ENCODE peak calls at places on chromosomes 2 and 18, in eight cellular contexts. One of them, this sample, is unnamed.
A peak's percentile ranks its signal among the peaks of the same experiment; 100 is the strongest.

GRCh38 chr18:71951021-71951420 is 593.1 kb downstream of the CBLN2 start:
- DNase-seq in heart right ventricle: no peak
- DNase-seq in lung: no peak
- DNase-seq in mammary epithelial cell: no peak
- DNase-seq in testis: no peak
- DNase-seq in astrocyte: no peak
- DNase-seq in HCT116: no peak
- DNase-seq in body of pancreas: no peak
- DNase-seq in this sample: no peak

GRCh38 chr2:18362696-18363095 is 197.8 kb downstream of the RDH14 start:
- DNase-seq in heart right ventricle: no peak
- DNase-seq in lung: no peak
- DNase-seq in mammary epithelial cell: no peak
- DNase-seq in testis: no peak
- DNase-seq in astrocyte: peak; percentile 99
- DNase-seq in HCT116: no peak
- DNase-seq in body of pancreas: no peak
- DNase-seq in this sample: no peak

GRCh38 chr2:190350371-190350770 is 7.0 kb downstream of the INPP1 start:
- DNase-seq in heart right ventricle: no peak
- DNase-seq in lung: no peak
- DNase-seq in mammary epithelial cell: no peak
- DNase-seq in testis: no peak
- DNase-seq in astrocyte: no peak
- DNase-seq in HCT116: no peak
- DNase-seq in body of pancreas: no peak
- DNase-seq in this sample: no peak

GRCh38 chr2:68831688-68832087 is 39.5 kb downstream of the BMP10 start:
- DNase-seq in heart right ventricle: no peak
- DNase-seq in lung: no peak
- DNase-seq in mammary epithelial cell: no peak
- DNase-seq in testis: no peak
- DNase-seq in astrocyte: peak; percentile 75
- DNase-seq in HCT116: no peak
- DNase-seq in body of pancreas: no peak
- DNase-seq in this sample: no peak

GRCh38 chr18:76618721-76619120 is 123.7 kb upstream of the ZNF516 start:
- DNase-seq in heart right ventricle: no peak
- DNase-seq in lung: no peak
- DNase-seq in mammary epithelial cell: no peak
- DNase-seq in testis: peak; percentile 90
- DNase-seq in astrocyte: no peak
- DNase-seq in HCT116: no peak
- DNase-seq in body of pancreas: no peak
- DNase-seq in this sample: no peak

GRCh38 chr2:120526997-120527945 is 181.3 kb downstream of the INHBB start:
- DNase-seq in heart right ventricle: no peak
- DNase-seq in lung: no peak
- DNase-seq in mammary epithelial cell: no peak
- DNase-seq in testis: no peak
- DNase-seq in astrocyte: no peak
- DNase-seq in HCT116: no peak
- DNase-seq in body of pancreas: no peak
- DNase-seq in this sample: no peak

GRCh38 chr18:48342125-48342524 is 67.1 kb downstream of the ZBTB7C start:
- DNase-seq in heart right ventricle: peak; percentile 30
- DNase-seq in lung: no peak
- DNase-seq in mammary epithelial cell: no peak
- DNase-seq in testis: peak; percentile 33
- DNase-seq in astrocyte: no peak
- DNase-seq in HCT116: no peak
- DNase-seq in body of pancreas: no peak
- DNase-seq in this sample: no peak

GRCh38 chr2:17583166-17583565 is 42.7 kb downstream of the VSNL1 start:
- DNase-seq in heart right ventricle: no peak
- DNase-seq in lung: no peak
- DNase-seq in mammary epithelial cell: peak; percentile 59
- DNase-seq in testis: peak; percentile 46
- DNase-seq in astrocyte: peak; percentile 72
- DNase-seq in HCT116: no peak
- DNase-seq in body of pancreas: no peak
- DNase-seq in this sample: no peak

GRCh38 chr18:57898506-57899124 is 95.5 kb upstream of the ATP8B1 start:
- DNase-seq in heart right ventricle: no peak
- DNase-seq in lung: no peak
- DNase-seq in mammary epithelial cell: peak; percentile 88
- DNase-seq in testis: no peak
- DNase-seq in astrocyte: peak; percentile 82
- DNase-seq in HCT116: no peak
- DNase-seq in body of pancreas: no peak
- DNase-seq in this sample: peak; percentile 34

GRCh38 chr2:11405599-11406491 is 60.1 kb downstream of the E2F6 start:
- DNase-seq in heart right ventricle: no peak
- DNase-seq in lung: no peak
- DNase-seq in mammary epithelial cell: no peak
- DNase-seq in testis: no peak
- DNase-seq in astrocyte: no peak
- DNase-seq in HCT116: no peak
- DNase-seq in body of pancreas: no peak
- DNase-seq in this sample: no peak

GRCh38 chr2:1784087-1784486 is 39.8 kb upstream of the PXDN start:
- DNase-seq in heart right ventricle: no peak
- DNase-seq in lung: no peak
- DNase-seq in mammary epithelial cell: no peak
- DNase-seq in testis: no peak
- DNase-seq in astrocyte: no peak
- DNase-seq in HCT116: no peak
- DNase-seq in body of pancreas: no peak
- DNase-seq in this sample: no peak

GRCh38 chr2:189517847-189518535 is 62.6 kb downstream of the SLC40A1 start:
- DNase-seq in heart right ventricle: no peak
- DNase-seq in lung: no peak
- DNase-seq in mammary epithelial cell: peak; percentile 28
- DNase-seq in testis: no peak
- DNase-seq in astrocyte: peak; percentile 70
- DNase-seq in HCT116: no peak
- DNase-seq in body of pancreas: no peak
- DNase-seq in this sample: peak; percentile 4

GRCh38 chr2:63053889-63054725 is 3.5 kb downstream of the OTX1 start:
- DNase-seq in heart right ventricle: no peak
- DNase-seq in lung: no peak
- DNase-seq in mammary epithelial cell: no peak
- DNase-seq in testis: no peak
- DNase-seq in astrocyte: no peak
- DNase-seq in HCT116: no peak
- DNase-seq in body of pancreas: no peak
- DNase-seq in this sample: no peak

GRCh38 chr2:16817305-16818202 is 151.9 kb upstream of the CYRIA start:
- DNase-seq in heart right ventricle: no peak
- DNase-seq in lung: no peak
- DNase-seq in mammary epithelial cell: no peak
- DNase-seq in testis: no peak
- DNase-seq in astrocyte: no peak
- DNase-seq in HCT116: no peak
- DNase-seq in body of pancreas: no peak
- DNase-seq in this sample: no peak

GRCh38 chr18:54679318-54680149 is 88.5 kb downstream of the DYNAP start:
- DNase-seq in heart right ventricle: peak; percentile 14
- DNase-seq in lung: no peak
- DNase-seq in mammary epithelial cell: peak; percentile 64
- DNase-seq in testis: no peak
- DNase-seq in astrocyte: peak; percentile 77
- DNase-seq in HCT116: peak; percentile 62
- DNase-seq in body of pancreas: peak; percentile 34
- DNase-seq in this sample: peak; percentile 43

GRCh38 chr18:45974088-45974536 is 7.0 kb upstream of the EPG5 start:
- DNase-seq in heart right ventricle: peak; percentile 66
- DNase-seq in lung: peak; percentile 71
- DNase-seq in mammary epithelial cell: peak; percentile 76
- DNase-seq in testis: peak; percentile 76
- DNase-seq in astrocyte: peak; percentile 58
- DNase-seq in HCT116: peak; percentile 63
- DNase-seq in body of pancreas: peak; percentile 78
- DNase-seq in this sample: peak; percentile 39

GRCh38 chr2:50720695-50721314 is 311.1 kb downstream of the NRXN1 start:
- DNase-seq in heart right ventricle: no peak
- DNase-seq in lung: no peak
- DNase-seq in mammary epithelial cell: no peak
- DNase-seq in testis: no peak
- DNase-seq in astrocyte: peak; percentile 12
- DNase-seq in HCT116: no peak
- DNase-seq in body of pancreas: no peak
- DNase-seq in this sample: no peak

GRCh38 chr2:120293991-120294329 is 41.3 kb downstream of the RALB start:
- DNase-seq in heart right ventricle: no peak
- DNase-seq in lung: no peak
- DNase-seq in mammary epithelial cell: no peak
- DNase-seq in testis: no peak
- DNase-seq in astrocyte: no peak
- DNase-seq in HCT116: no peak
- DNase-seq in body of pancreas: no peak
- DNase-seq in this sample: no peak

GRCh38 chr2:134288814-134289213 is 34.9 kb downstream of the MGAT5 start:
- DNase-seq in heart right ventricle: no peak
- DNase-seq in lung: no peak
- DNase-seq in mammary epithelial cell: no peak
- DNase-seq in testis: no peak
- DNase-seq in astrocyte: no peak
- DNase-seq in HCT116: no peak
- DNase-seq in body of pancreas: no peak
- DNase-seq in this sample: no peak

GRCh38 chr2:119283873-119284331 is 60.3 kb downstream of the STEAP3 start:
- DNase-seq in heart right ventricle: peak; percentile 60
- DNase-seq in lung: peak; percentile 69
- DNase-seq in mammary epithelial cell: peak; percentile 95
- DNase-seq in testis: peak; percentile 48
- DNase-seq in astrocyte: peak; percentile 89
- DNase-seq in HCT116: no peak
- DNase-seq in body of pancreas: peak; percentile 79
- DNase-seq in this sample: peak; percentile 45

GRCh38 chr2:233385489-233386044 is 31.3 kb downstream of the DGKD start:
- DNase-seq in heart right ventricle: no peak
- DNase-seq in lung: no peak
- DNase-seq in mammary epithelial cell: no peak
- DNase-seq in testis: no peak
- DNase-seq in astrocyte: peak; percentile 18
- DNase-seq in HCT116: no peak
- DNase-seq in body of pancreas: no peak
- DNase-seq in this sample: no peak

GRCh38 chr2:122063716-122064115 is 308.3 kb downstream of the TSN start:
- DNase-seq in heart right ventricle: no peak
- DNase-seq in lung: no peak
- DNase-seq in mammary epithelial cell: peak; percentile 31
- DNase-seq in testis: no peak
- DNase-seq in astrocyte: no peak
- DNase-seq in HCT116: no peak
- DNase-seq in body of pancreas: no peak
- DNase-seq in this sample: no peak

GRCh38 chr2:59882822-59883221 is 670.6 kb downstream of the BCL11A start:
- DNase-seq in heart right ventricle: no peak
- DNase-seq in lung: no peak
- DNase-seq in mammary epithelial cell: peak; percentile 54
- DNase-seq in testis: no peak
- DNase-seq in astrocyte: no peak
- DNase-seq in HCT116: no peak
- DNase-seq in body of pancreas: no peak
- DNase-seq in this sample: no peak

DNA sequence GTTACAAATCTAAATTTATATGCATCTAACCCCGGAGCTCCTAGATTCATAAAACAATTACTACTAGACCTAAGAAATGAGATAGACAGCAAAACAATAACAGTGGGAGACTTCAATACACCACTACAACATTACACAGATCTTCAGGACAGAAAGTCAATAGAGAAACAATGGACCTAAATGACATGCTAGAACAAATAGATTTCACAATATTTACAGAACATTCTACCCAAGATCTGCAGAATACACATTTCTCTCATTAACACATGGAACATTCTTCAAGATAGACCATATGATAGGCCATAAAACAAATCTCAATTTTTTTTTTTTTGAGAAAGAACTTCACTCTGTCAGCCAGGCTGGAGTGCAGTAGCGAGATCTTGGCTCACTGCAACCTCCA is 37.8 kb downstream of the COPS9 start:
- DNase-seq in heart right ventricle: no peak
- DNase-seq in lung: no peak
- DNase-seq in mammary epithelial cell: no peak
- DNase-seq in testis: no peak
- DNase-seq in astrocyte: no peak
- DNase-seq in HCT116: no peak
- DNase-seq in body of pancreas: no peak
- DNase-seq in this sample: no peak
- H3K27me3 ChIP-seq in heart right ventricle: peaks cover 75% of the 10 kb centered on the region
- H3K27me3 ChIP-seq in lung: peaks cover 5% of the 10 kb centered on the region
- H3K27me3 ChIP-seq in mammary epithelial cell: peaks cover 17% of the 10 kb centered on the region
- H3K27me3 ChIP-seq in testis: no peaks in the 10 kb centered on the region
- H3K27me3 ChIP-seq in astrocyte: peaks cover 32% of the 10 kb centered on the region
- H3K27me3 ChIP-seq in HCT116: peaks cover 51% of the 10 kb centered on the region
- H3K27me3 ChIP-seq in body of pancreas: peaks cover 12% of the 10 kb centered on the region
- H3K27me3 ChIP-seq in this sample: peaks cover 21% of the 10 kb centered on the region

GRCh38 chr2:79437416-79438281 is 75.2 kb upstream of the CTNNA2 start:
- DNase-seq in heart right ventricle: no peak
- DNase-seq in lung: no peak
- DNase-seq in mammary epithelial cell: no peak
- DNase-seq in testis: no peak
- DNase-seq in astrocyte: peak; percentile 1
- DNase-seq in HCT116: no peak
- DNase-seq in body of pancreas: no peak
- DNase-seq in this sample: no peak
- H3K4me3 ChIP-seq in heart right ventricle: no peak overlapping the region
- H3K4me3 ChIP-seq in lung: no peak overlapping the region
- H3K4me3 ChIP-seq in mammary epithelial cell: no peak overlapping the region
- H3K4me3 ChIP-seq in testis: no peak overlapping the region
- H3K4me3 ChIP-seq in astrocyte: no peak overlapping the region
- H3K4me3 ChIP-seq in HCT116: no peak overlapping the region
- H3K4me3 ChIP-seq in body of pancreas: no peak overlapping the region
- H3K4me3 ChIP-seq in this sample: no peak overlapping the region

DNA sequence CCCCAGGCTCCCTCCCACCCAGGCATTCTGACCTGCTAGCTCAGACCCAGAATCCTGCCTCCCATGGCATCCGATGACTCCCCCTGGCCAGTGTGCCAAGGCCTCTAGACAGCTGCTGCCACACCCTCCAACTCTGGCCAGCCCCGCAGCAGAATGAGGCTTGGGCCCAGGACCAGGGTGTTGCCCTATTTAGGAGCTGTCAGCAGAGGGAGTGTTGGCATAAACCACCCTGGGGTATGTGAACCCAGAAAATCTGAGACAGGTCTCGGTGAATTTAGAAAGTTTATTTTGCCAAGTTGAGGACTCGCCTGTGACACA is 134.3 kb downstream of the KLHL29 start:
- DNase-seq in heart right ventricle: no peak
- DNase-seq in lung: no peak
- DNase-seq in mammary epithelial cell: no peak
- DNase-seq in testis: no peak
- DNase-seq in astrocyte: no peak
- DNase-seq in HCT116: no peak
- DNase-seq in body of pancreas: no peak
- DNase-seq in this sample: no peak
- TF ChIP-seq CTCF in heart right ventricle: no peak
- TF ChIP-seq CTCF in lung: no peak
- TF ChIP-seq CTCF in mammary epithelial cell: peak; percentile 20
- TF ChIP-seq CTCF in testis: no peak
- TF ChIP-seq CTCF in astrocyte: no peak
- TF ChIP-seq CTCF in HCT116: no peak
- TF ChIP-seq CTCF in body of pancreas: no peak
- TF ChIP-seq CTCF in this sample: no peak

GRCh38 chr2:42663106-42663755 is 94.8 kb downstream of the MTA3 start:
- DNase-seq in heart right ventricle: peak; percentile 40
- DNase-seq in lung: peak; percentile 68
- DNase-seq in mammary epithelial cell: peak; percentile 46
- DNase-seq in testis: peak; percentile 81
- DNase-seq in astrocyte: peak; percentile 48
- DNase-seq in HCT116: peak; percentile 46
- DNase-seq in body of pancreas: peak; percentile 79
- DNase-seq in this sample: peak; percentile 41
- H3K27me3 ChIP-seq in heart right ventricle: no peaks in the 10 kb centered on the region
- H3K27me3 ChIP-seq in lung: no peaks in the 10 kb centered on the region
- H3K27me3 ChIP-seq in mammary epithelial cell: no peaks in the 10 kb centered on the region
- H3K27me3 ChIP-seq in testis: no peaks in the 10 kb centered on the region
- H3K27me3 ChIP-seq in astrocyte: no peaks in the 10 kb centered on the region
- H3K27me3 ChIP-seq in HCT116: no peaks in the 10 kb centered on the region
- H3K27me3 ChIP-seq in body of pancreas: no peaks in the 10 kb centered on the region
- H3K27me3 ChIP-seq in this sample: no peaks in the 10 kb centered on the region